ENCODE peak calls at places on chromosomes 5 and 9, in nine cellular contexts. One of them, this sample, is unnamed.

GRCh38 chr5:65329266-65329665 is 152.5 kb downstream of the ADAMTS6 start:
- DNase-seq in dermis blood vessel endothelial cell: peak; percentile 45
- DNase-seq in ureter: no peak
- DNase-seq in GM04504: no peak
- DNase-seq in endothelial cell: no peak
- DNase-seq in HEK293T: no peak
- DNase-seq in NCI-H2081: no peak
- DNase-seq in SK-MEL-5: no peak
- DNase-seq in psoas muscle: no peak
- DNase-seq in this sample: no peak

GRCh38 chr9:35548571-35548970 is 56.5 kb upstream of the TESK1 start:
- DNase-seq in ureter: no peak
- DNase-seq in GM04504: no peak
- DNase-seq in NCI-H2081: no peak
- DNase-seq in psoas muscle: no peak
- DNase-seq in endothelial cell: no peak
- DNase-seq in SK-MEL-5: no peak
- DNase-seq in dermis blood vessel endothelial cell: no peak
- DNase-seq in HEK293T: no peak
- DNase-seq in this sample: no peak

GRCh38 chr5:53262348-53262970 is 152.9 kb upstream of the MOCS2 start:
- DNase-seq in HEK293T: peak; percentile 18
- DNase-seq in SK-MEL-5: peak; percentile 64
- DNase-seq in psoas muscle: no peak
- DNase-seq in GM04504: peak; percentile 35
- DNase-seq in endothelial cell: peak; percentile 45
- DNase-seq in dermis blood vessel endothelial cell: peak; percentile 79
- DNase-seq in NCI-H2081: no peak
- DNase-seq in ureter: no peak
- DNase-seq in this sample: no peak

GRCh38 chr5:119367502-119368237 is 11.9 kb downstream of the TNFAIP8 start:
- DNase-seq in NCI-H2081: no peak
- DNase-seq in HEK293T: no peak
- DNase-seq in ureter: no peak
- DNase-seq in dermis blood vessel endothelial cell: peak; percentile 73
- DNase-seq in endothelial cell: no peak
- DNase-seq in SK-MEL-5: peak; percentile 32
- DNase-seq in GM04504: no peak
- DNase-seq in psoas muscle: no peak
- DNase-seq in this sample: peak; percentile 24

GRCh38 chr5:179382486-179382885 is 37.2 kb upstream of the ADAMTS2 start:
- DNase-seq in psoas muscle: no peak
- DNase-seq in GM04504: no peak
- DNase-seq in NCI-H2081: no peak
- DNase-seq in dermis blood vessel endothelial cell: no peak
- DNase-seq in HEK293T: no peak
- DNase-seq in SK-MEL-5: no peak
- DNase-seq in endothelial cell: no peak
- DNase-seq in ureter: peak; percentile 14
- DNase-seq in this sample: no peak

GRCh38 chr5:156474251-156474650 is 147.3 kb downstream of the SGCD start:
- DNase-seq in endothelial cell: no peak
- DNase-seq in NCI-H2081: no peak
- DNase-seq in SK-MEL-5: no peak
- DNase-seq in psoas muscle: peak; percentile 50
- DNase-seq in GM04504: no peak
- DNase-seq in ureter: no peak
- DNase-seq in dermis blood vessel endothelial cell: no peak
- DNase-seq in HEK293T: no peak
- DNase-seq in this sample: no peak

GRCh38 chr5:96935556-96936430 is at the start of gene LNPEP:
- DNase-seq in psoas muscle: peak; percentile 98
- DNase-seq in SK-MEL-5: peak; percentile 96
- DNase-seq in dermis blood vessel endothelial cell: peak; percentile 98
- DNase-seq in HEK293T: peak; percentile 89
- DNase-seq in endothelial cell: peak; percentile 94
- DNase-seq in GM04504: peak; percentile 93
- DNase-seq in NCI-H2081: peak; percentile 95
- DNase-seq in ureter: peak; percentile 98
- DNase-seq in this sample: peak; percentile 94

GRCh38 chr5:168713051-168713450 is 133.9 kb upstream of the PANK3 start:
- DNase-seq in psoas muscle: no peak
- DNase-seq in HEK293T: no peak
- DNase-seq in SK-MEL-5: no peak
- DNase-seq in endothelial cell: no peak
- DNase-seq in ureter: peak; percentile 28
- DNase-seq in NCI-H2081: no peak
- DNase-seq in GM04504: no peak
- DNase-seq in dermis blood vessel endothelial cell: no peak
- DNase-seq in this sample: no peak

GRCh38 chr9:3756071-3756470 is 230.3 kb upstream of the RFX3 start:
- DNase-seq in SK-MEL-5: no peak
- DNase-seq in NCI-H2081: no peak
- DNase-seq in endothelial cell: no peak
- DNase-seq in HEK293T: no peak
- DNase-seq in ureter: no peak
- DNase-seq in psoas muscle: no peak
- DNase-seq in GM04504: no peak
- DNase-seq in dermis blood vessel endothelial cell: no peak
- DNase-seq in this sample: no peak

GRCh38 chr9:115192835-115193234 is 74.9 kb upstream of the TNC start:
- DNase-seq in dermis blood vessel endothelial cell: no peak
- DNase-seq in ureter: no peak
- DNase-seq in NCI-H2081: no peak
- DNase-seq in GM04504: no peak
- DNase-seq in SK-MEL-5: no peak
- DNase-seq in psoas muscle: no peak
- DNase-seq in HEK293T: no peak
- DNase-seq in endothelial cell: no peak
- DNase-seq in this sample: no peak

GRCh38 chr5:1212881-1213280 is 11.5 kb downstream of the SLC6A19 start:
- DNase-seq in psoas muscle: peak; percentile 50
- DNase-seq in dermis blood vessel endothelial cell: no peak
- DNase-seq in SK-MEL-5: no peak
- DNase-seq in NCI-H2081: no peak
- DNase-seq in endothelial cell: no peak
- DNase-seq in GM04504: no peak
- DNase-seq in HEK293T: no peak
- DNase-seq in ureter: no peak
- DNase-seq in this sample: no peak

GRCh38 chr9:33329117-33329563 is 38.8 kb downstream of the NFX1 start:
- DNase-seq in SK-MEL-5: peak; percentile 37
- DNase-seq in GM04504: peak; percentile 93
- DNase-seq in dermis blood vessel endothelial cell: peak; percentile 88
- DNase-seq in ureter: peak; percentile 87
- DNase-seq in HEK293T: no peak
- DNase-seq in psoas muscle: peak; percentile 60
- DNase-seq in NCI-H2081: no peak
- DNase-seq in endothelial cell: no peak
- DNase-seq in this sample: no peak

GRCh38 chr5:170917113-170917512 is 55.3 kb downstream of the RANBP17 start:
- DNase-seq in endothelial cell: no peak
- DNase-seq in NCI-H2081: no peak
- DNase-seq in ureter: no peak
- DNase-seq in dermis blood vessel endothelial cell: peak; percentile 13
- DNase-seq in GM04504: no peak
- DNase-seq in SK-MEL-5: peak; percentile 7
- DNase-seq in psoas muscle: no peak
- DNase-seq in HEK293T: no peak
- DNase-seq in this sample: no peak

GRCh38 chr9:130453487-130453886 is 8.7 kb downstream of the ASS1 start:
- DNase-seq in NCI-H2081: peak; percentile 88
- DNase-seq in dermis blood vessel endothelial cell: peak; percentile 79
- DNase-seq in GM04504: no peak
- DNase-seq in endothelial cell: no peak
- DNase-seq in SK-MEL-5: no peak
- DNase-seq in ureter: no peak
- DNase-seq in psoas muscle: no peak
- DNase-seq in HEK293T: no peak
- DNase-seq in this sample: no peak

GRCh38 chr9:30574355-30575151 is 1809.9 kb upstream of the ACO1 start:
- DNase-seq in GM04504: no peak
- DNase-seq in HEK293T: no peak
- DNase-seq in ureter: no peak
- DNase-seq in NCI-H2081: no peak
- DNase-seq in endothelial cell: no peak
- DNase-seq in SK-MEL-5: no peak
- DNase-seq in dermis blood vessel endothelial cell: no peak
- DNase-seq in psoas muscle: peak; percentile 35
- DNase-seq in this sample: no peak

GRCh38 chr9:99103909-99104458 is 929 bp upstream of the TGFBR1 start:
- DNase-seq in dermis blood vessel endothelial cell: peak; percentile 32
- DNase-seq in psoas muscle: peak; percentile 60
- DNase-seq in NCI-H2081: no peak
- DNase-seq in ureter: no peak
- DNase-seq in GM04504: no peak
- DNase-seq in SK-MEL-5: no peak
- DNase-seq in HEK293T: no peak
- DNase-seq in endothelial cell: no peak
- DNase-seq in this sample: no peak